ENCODE peak calls at places on chromosomes 11 and 22, in eight cellular contexts. L is uterus, P is MM.1S, T is SJSA1, M is AG09309, Z is brain microvascular endothelial cell, S is OCI-LY7, D is heart right ventricle. U is an unnamed sample.

GRCh38 chr11:65856689-65857499 is 1.1 kb downstream of the CFL1 start:
- DNase-seq in P (peak; percentile 63), S (peak; percentile 80), D (peak; percentile 87), Z (peak; percentile 63), M (no peak), L (peak; percentile 78), T (peak; percentile 89), U (peak; percentile 73)

GRCh38 chr22:42083119-42083518 is 3.6 kb downstream of the SMDT1 start:
- DNase-seq in Z (no peak), S (no peak), M (no peak), D (no peak), L (no peak), P (no peak), T (no peak), U (no peak)

GRCh38 chr11:81165164-81165563 is 1568.5 kb downstream of the FAM181B start:
- DNase-seq in T (no peak), M (no peak), P (no peak), L (no peak), D (no peak), S (no peak), Z (no peak), U (no peak)

GRCh38 chr22:24093855-24094254 is 82.8 kb downstream of the CABIN1 start:
- DNase-seq in S (no peak), Z (no peak), T (no peak), D (no peak), P (no peak), M (no peak), L (no peak), U (no peak)

GRCh38 chr22:29031236-29031982 is 30.2 kb downstream of the C22orf31 start:
- DNase-seq in Z (peak; percentile 96), L (peak; percentile 65), S (no peak), T (peak; percentile 99), P (no peak), D (peak; percentile 52), M (peak; percentile 67), U (peak; percentile 97)

GRCh38 chr11:125890447-125891100 is 3.1 kb downstream of the HYLS1 start:
- DNase-seq in L (no peak), P (no peak), T (no peak), S (no peak), D (no peak), Z (no peak), M (no peak), U (no peak)

GRCh38 chr22:48367731-48368130 is 1459.9 kb downstream of the BRD1 start:
- DNase-seq in Z (no peak), M (no peak), L (no peak), D (no peak), P (no peak), T (peak; percentile 33), S (no peak), U (no peak)

GRCh38 chr11:11265320-11265719 is 87.7 kb downstream of the CSNK2A3 start:
- DNase-seq in S (no peak), T (no peak), Z (no peak), D (no peak), L (no peak), P (no peak), M (no peak), U (no peak)

GRCh38 chr11:73662445-73663157 is 16.2 kb downstream of the PLEKHB1 start:
- DNase-seq in Z (no peak), P (no peak), S (no peak), T (no peak), M (no peak), L (no peak), D (no peak), U (no peak)

GRCh38 chr11:122189259-122189658 is 73.2 kb upstream of the BLID start:
- DNase-seq in Z (peak; percentile 92), D (no peak), S (no peak), M (peak; percentile 95), L (no peak), P (no peak), T (peak; percentile 63), U (peak; percentile 95)

GRCh38 chr11:23903044-23903704 is 593.7 kb upstream of the LUZP2 start:
- DNase-seq in S (no peak), M (peak; percentile 21), Z (peak; percentile 95), P (no peak), L (no peak), T (peak; percentile 62), D (no peak), U (peak; percentile 86)

GRCh38 chr22:17137861-17138425 is 16.8 kb upstream of the TMEM121B start:
- DNase-seq in T (no peak), D (no peak), M (no peak), S (no peak), P (no peak), Z (no peak), L (no peak), U (no peak)

GRCh38 chr11:10029386-10030121 is 264.5 kb downstream of the SBF2 start:
- DNase-seq in T (no peak), M (no peak), P (no peak), D (no peak), L (no peak), Z (no peak), S (no peak), U (no peak)

GRCh38 chr11:61267437-61267841 is 26.5 kb downstream of the PGA5 start:
- DNase-seq in L (no peak), D (no peak), T (no peak), Z (no peak), S (no peak), M (no peak), P (no peak), U (no peak)

GRCh38 chr11:119316729-119317591 is at the start of gene MCAM:
- DNase-seq in L (peak; percentile 57), D (peak; percentile 62), P (no peak), S (no peak), T (no peak), Z (no peak), M (no peak), U (peak; percentile 39)

GRCh38 chr11:128714121-128714520 is 20.2 kb downstream of the FLI1 start:
- DNase-seq in S (no peak), P (no peak), L (no peak), Z (no peak), M (no peak), T (no peak), D (no peak), U (no peak)

GRCh38 chr11:128714881-128715280 is 21.0 kb downstream of the FLI1 start:
- DNase-seq in P (no peak), L (no peak), T (peak; percentile 75), M (peak; percentile 88), D (no peak), S (no peak), Z (peak; percentile 95), U (peak; percentile 94)

GRCh38 chr11:128716661-128717210 is 22.9 kb downstream of the FLI1 start:
- DNase-seq in L (no peak), M (no peak), D (no peak), S (peak; percentile 55), T (peak; percentile 67), Z (peak; percentile 53), P (peak; percentile 37), U (peak; percentile 80)

GRCh38 chr11:128716231-128716630 is 22.4 kb downstream of the FLI1 start:
- DNase-seq in P (peak; percentile 31), L (no peak), T (no peak), Z (no peak), D (peak; percentile 22), S (no peak), M (no peak), U (no peak)

GRCh38 chr11:128715691-128716153 is 21.9 kb downstream of the FLI1 start:
- DNase-seq in M (no peak), Z (peak; percentile 47), T (no peak), P (no peak), S (no peak), L (no peak), D (peak; percentile 35), U (peak; percentile 93)
- H3K4me3 ChIP-seq in M (no peak overlapping the region), Z (no peak overlapping the region), T (no peak overlapping the region), P (peak overlapping the region; percentile 34), S (peak overlapping the region; percentile 70), L (no peak overlapping the region), D (no peak overlapping the region), U (no peak overlapping the region)

GRCh38 chr11:34269694-34270245 is 88.0 kb downstream of the ABTB2 start:
- DNase-seq in Z (no peak), S (no peak), M (no peak), D (no peak), L (no peak), T (no peak), P (no peak), U (no peak)
- H3K4me3 ChIP-seq in Z (no peak overlapping the region), S (no peak overlapping the region), M (no peak overlapping the region), D (no peak overlapping the region), L (no peak overlapping the region), T (no peak overlapping the region), P (no peak overlapping the region), U (no peak overlapping the region)

GRCh38 chr22:19852177-19852781 is 2.4 kb downstream of the GNB1L start:
- DNase-seq in P (no peak), T (peak; percentile 41), Z (no peak), L (no peak), S (no peak), D (no peak), M (no peak), U (no peak)

GRCh38 chr22:19853879-19854777 is 546 bp downstream of the GNB1L start:
- DNase-seq in S (peak; percentile 32), Z (no peak), T (peak; percentile 40), L (no peak), D (no peak), P (peak; percentile 22), M (no peak), U (peak; percentile 17)

GRCh38 chr22:19854778-19855503 is at the start of the genes GNB1L and RTL10:
- DNase-seq in S (peak; percentile 98), D (peak; percentile 96), L (peak; percentile 98), T (peak; percentile 96), P (peak; percentile 98), Z (peak; percentile 93), M (peak; percentile 81), U (peak; percentile 98)

GRCh38 chr22:19851291-19852176 is 3.1 kb downstream of the GNB1L start:
- DNase-seq in D (no peak), S (no peak), L (no peak), Z (no peak), T (no peak), M (no peak), P (no peak), U (no peak)

GRCh38 chr22:19853058-19853878 is 1.4 kb downstream of the GNB1L start:
- DNase-seq in D (no peak), Z (no peak), P (no peak), T (no peak), L (no peak), S (no peak), M (no peak), U (no peak)
- H3K4me3 ChIP-seq in D (peak overlapping the region; percentile 95), Z (peak overlapping the region; percentile 90), P (peak overlapping the region; percentile 84), T (peak overlapping the region; percentile 83), L (peak overlapping the region; percentile 77), S (peak overlapping the region; percentile 91), M (peak overlapping the region; percentile 85), U (peak overlapping the region; percentile 92)

GRCh38 chr22:21865041-21865440 is 2.4 kb downstream of the MAPK1 start:
- DNase-seq in D (peak; percentile 53), M (peak; percentile 71), L (peak; percentile 43), S (no peak), T (peak; percentile 49), P (no peak), Z (peak; percentile 79), U (peak; percentile 85)

GRCh38 chr22:21866821-21867527 is 471 bp downstream of the MAPK1 start:
- DNase-seq in M (no peak), P (no peak), S (peak; percentile 43), T (no peak), Z (peak; percentile 16), L (peak; percentile 22), D (peak; percentile 11), U (no peak)

GRCh38 chr22:21873619-21874018 is 6.2 kb upstream of the MAPK1 start:
- DNase-seq in M (no peak), L (no peak), D (no peak), Z (no peak), P (no peak), S (no peak), T (no peak), U (no peak)

GRCh38 chr22:21867528-21868266 is at the start of gene MAPK1:
- DNase-seq in L (peak; percentile 93), T (peak; percentile 92), S (peak; percentile 93), D (peak; percentile 92), Z (peak; percentile 84), M (peak; percentile 35), P (peak; percentile 96), U (peak; percentile 85)

GRCh38 chr22:21868651-21869050 is 1.2 kb upstream of the MAPK1 start:
- DNase-seq in P (no peak), L (no peak), Z (no peak), T (no peak), S (no peak), D (no peak), M (no peak), U (no peak)
- H3K4me3 ChIP-seq in P (no peak overlapping the region), L (no peak overlapping the region), Z (no peak overlapping the region), T (no peak overlapping the region), S (peak overlapping the region; percentile 99), D (peak overlapping the region; percentile 91), M (no peak overlapping the region), U (no peak overlapping the region)